ENCODE peak calls at places on chromosomes 7 and 10, in nine cellular contexts. G is adrenal gland, N is GM06990, C is right lobe of liver, W is OCI-LY7, U is dorsolateral prefrontal cortex, B is GM12878, I is colonic mucosa, H is fibroblast of pulmonary artery. L is an unnamed sample.

GRCh38 chr10:42911359-42911758 is 128.8 kb downstream of the BMS1 start:
- DNase-seq in I (no peak), U (no peak), B (no peak), H (no peak), G (no peak), N (no peak), C (no peak), W (no peak), L (no peak)

GRCh38 chr10:88555190-88555894 is 27.8 kb downstream of the RNLS start:
- DNase-seq in U (no peak), B (no peak), N (no peak), H (no peak), W (no peak), G (no peak), I (no peak), C (no peak), L (no peak)

GRCh38 chr7:30605832-30606231 is 11.2 kb downstream of the GARS1 start:
- DNase-seq in W (no peak), U (no peak), B (no peak), G (no peak), N (no peak), H (no peak), I (no peak), C (no peak), L (no peak)

GRCh38 chr7:108109216-108109908 is 20.8 kb downstream of the LAMB4 start:
- DNase-seq in I (no peak), G (no peak), C (no peak), W (peak), N (no peak), U (no peak), B (no peak), H (peak), L (no peak)

GRCh38 chr7:38630720-38631673 is at the start of gene AMPH:
- DNase-seq in C (peak), N (no peak), G (peak), U (peak), H (peak), I (peak), B (no peak), W (no peak), L (peak)

GRCh38 chr10:18713077-18713476 is 53.8 kb downstream of the ARL5B start:
- DNase-seq in U (no peak), N (no peak), B (no peak), I (no peak), H (peak), W (no peak), G (peak), C (no peak), L (no peak)

GRCh38 chr10:49751636-49752510 is 10.2 kb downstream of the OGDHL start:
- DNase-seq in C (no peak), H (no peak), G (no peak), B (no peak), I (no peak), N (no peak), U (no peak), W (no peak), L (no peak)

GRCh38 chr7:26291699-26292538 is at the start of gene SNX10:
- DNase-seq in C (peak), W (peak), G (peak), U (peak), B (no peak), H (no peak), N (peak), I (peak), L (peak)

GRCh38 chr7:138948403-138948802 is 32.8 kb downstream of the KIAA1549 start:
- DNase-seq in B (peak), C (no peak), I (no peak), U (no peak), G (no peak), W (no peak), N (no peak), H (no peak), L (no peak)

DNA sequence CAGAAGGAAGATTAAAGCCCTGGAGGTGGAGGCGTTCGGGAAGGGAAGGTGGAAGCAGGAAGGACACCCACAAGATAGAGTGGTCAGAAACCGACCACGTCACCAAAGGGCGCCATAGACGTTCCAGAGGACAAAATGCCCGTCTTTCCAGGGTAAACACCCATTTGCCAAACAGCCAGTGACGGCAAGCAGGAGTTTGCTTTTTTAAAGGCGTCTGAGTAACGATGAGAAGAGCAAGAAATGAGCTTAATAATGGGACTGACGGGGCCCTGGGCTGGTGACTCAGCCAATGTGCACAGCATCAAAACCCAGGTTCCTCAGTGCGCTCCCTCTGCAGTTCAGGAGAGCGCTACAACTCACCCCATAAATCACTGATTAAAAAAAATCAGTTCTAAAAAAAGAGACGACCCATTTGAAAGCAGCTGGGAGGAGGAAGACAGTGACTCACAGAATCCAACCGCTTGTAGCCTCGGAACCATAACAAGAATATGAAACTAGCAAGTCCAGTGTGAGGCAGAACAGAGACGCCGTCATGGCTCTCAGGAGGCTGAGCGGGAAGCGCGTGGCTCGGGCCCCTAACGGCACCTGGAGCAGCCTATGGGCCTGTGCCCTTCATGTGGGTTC is 5.9 kb downstream of the DIP2C start:
- DNase-seq in U (peak), I (no peak), G (peak), N (no peak), W (no peak), C (no peak), B (no peak), H (peak), L (no peak)
- H3K4me3 ChIP-seq in U (peak), I (no peak), G (peak), N (no peak), W (no peak), C (no peak), B (no peak), H (no peak), L (no peak)

GRCh38 chr7:123747620-123748141 is 1.1 kb downstream of the WASL start:
- DNase-seq in C (peak), U (peak), H (peak), G (peak), B (no peak), N (peak), W (peak), I (peak), L (peak)

GRCh38 chr7:123750389-123751230 is 1.8 kb upstream of the WASL start:
- DNase-seq in H (no peak), I (no peak), G (no peak), W (no peak), U (no peak), N (no peak), C (no peak), B (no peak), L (no peak)

GRCh38 chr7:123749537-123749857 is 694 bp upstream of the WASL start:
- DNase-seq in B (no peak), H (peak), W (peak), N (no peak), C (peak), G (peak), I (peak), U (peak), L (no peak)

GRCh38 chr7:123748171-123748733 is 551 bp downstream of the WASL start:
- DNase-seq in H (peak), C (peak), N (peak), U (peak), B (no peak), G (peak), W (peak), I (peak), L (peak)

DNA sequence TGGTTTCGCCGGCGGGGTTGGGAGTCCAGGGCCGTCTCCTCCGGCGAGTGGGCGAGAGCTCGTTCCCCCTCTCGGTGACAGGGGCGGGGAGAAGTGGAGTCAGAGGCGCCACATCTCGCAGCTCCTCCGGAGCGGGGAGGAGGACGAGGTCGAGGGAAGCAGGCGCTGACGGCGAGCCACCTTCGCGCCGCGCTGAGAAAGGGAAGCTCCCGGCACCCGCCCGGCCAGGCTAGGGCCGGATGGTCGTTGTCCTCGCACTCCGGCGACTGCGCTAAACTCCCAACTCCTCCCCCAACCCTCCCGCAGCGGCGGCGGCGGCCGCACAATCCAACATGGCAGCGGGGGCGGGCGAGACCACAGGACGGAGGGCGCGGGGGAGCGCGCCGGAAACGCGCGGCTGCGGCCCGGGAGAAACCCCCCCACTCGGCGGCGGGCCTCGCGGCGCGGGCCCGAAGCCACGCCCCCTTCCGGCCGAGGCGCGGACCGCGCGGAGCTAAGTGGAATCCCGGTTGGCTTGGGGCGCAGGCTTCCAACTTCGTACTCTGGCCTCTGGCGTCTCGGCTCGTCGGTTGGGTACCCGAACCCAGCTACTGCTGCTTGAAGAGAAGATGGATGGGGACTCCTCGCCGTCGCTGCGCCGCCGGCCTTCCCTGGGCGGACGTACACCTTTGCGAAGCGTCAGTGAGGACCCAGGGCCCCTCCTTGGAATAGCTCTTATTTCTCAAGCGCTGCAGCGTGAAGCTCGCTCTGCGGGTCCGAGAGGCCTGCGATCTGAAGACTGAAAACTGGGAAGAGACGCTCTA is at the start of gene WASL:
- DNase-seq in H (peak), U (peak), W (peak), G (peak), C (peak), B (peak), I (peak), N (peak), L (peak)
- TF ChIP-seq CTCF in H (no peak), U (peak), W (no peak), G (peak), C (no peak), B (no peak), I (no peak), N (no peak), L (no peak)

DNA sequence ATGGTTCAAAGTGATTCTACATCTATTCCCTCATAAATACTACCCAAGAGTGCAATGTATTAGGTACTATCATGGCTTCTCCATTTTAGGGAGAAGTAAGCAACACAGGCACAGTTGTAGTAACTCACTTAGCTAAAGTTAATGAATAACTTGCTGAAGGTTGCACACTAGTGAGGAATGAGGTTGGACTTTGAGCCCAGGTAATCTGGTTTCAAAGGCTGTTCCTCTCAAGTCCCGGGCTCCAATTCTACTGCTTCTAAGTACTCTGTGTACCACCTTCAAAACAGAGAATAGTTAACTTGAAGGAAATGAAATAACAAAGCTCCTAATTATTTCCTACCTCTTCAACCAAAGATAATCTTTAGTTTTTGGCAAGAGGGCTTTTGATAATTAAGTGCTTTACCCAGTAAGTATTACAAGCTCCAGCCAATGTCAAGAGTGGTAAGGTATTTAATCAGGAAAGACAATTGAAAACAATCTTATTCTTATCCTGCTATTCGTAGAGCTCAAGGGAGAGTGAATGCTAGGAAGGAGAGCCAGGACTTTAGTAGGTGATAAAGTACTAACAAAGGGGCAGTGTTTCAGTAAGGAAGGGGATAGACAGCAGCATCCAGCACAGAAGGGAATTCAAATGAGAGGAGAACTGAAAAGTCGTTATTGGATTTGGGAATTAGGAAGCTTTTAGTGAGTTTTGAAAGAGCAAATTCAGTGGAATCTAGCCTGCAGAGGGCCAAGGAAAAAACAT is 158.2 kb upstream of the PTPRZ1 start:
- DNase-seq in H (no peak), I (peak), B (no peak), W (no peak), U (no peak), G (no peak), N (no peak), C (peak), L (no peak)
- H3K4me3 ChIP-seq in H (no peak), I (no peak), B (no peak), W (no peak), U (no peak), G (no peak), N (no peak), C (no peak), L (no peak)

DNA sequence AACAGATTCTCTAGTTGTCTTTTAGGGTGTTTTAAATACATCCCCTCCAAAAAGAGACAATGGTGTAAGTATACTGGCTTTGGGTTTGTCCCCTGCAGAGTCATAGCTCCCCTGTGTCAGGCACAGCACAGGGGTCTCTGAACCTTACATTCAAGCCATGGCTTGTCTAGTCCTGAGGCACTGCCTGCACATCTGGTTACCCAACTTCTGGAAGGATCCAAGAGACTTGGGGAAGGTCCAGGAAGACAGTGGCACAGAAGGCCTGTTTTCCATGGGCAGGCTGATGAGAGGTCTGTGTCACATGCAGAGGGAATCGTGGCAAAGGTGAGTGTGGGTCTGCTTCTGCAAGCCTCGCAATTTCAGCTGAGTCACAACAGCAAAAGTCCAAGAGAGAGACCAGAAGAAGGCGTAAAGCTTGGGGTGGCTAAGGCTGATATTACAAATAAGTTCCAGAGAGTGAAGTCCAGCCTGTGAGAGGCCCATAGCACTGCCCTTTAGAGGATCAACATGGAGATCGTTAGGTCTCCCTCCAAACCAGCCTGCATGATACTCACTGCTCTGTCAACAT is 28.3 kb upstream of the BMPR1A start:
- DNase-seq in C (no peak), N (no peak), I (no peak), B (no peak), H (no peak), W (no peak), G (no peak), U (no peak), L (no peak)
- TF ChIP-seq CTCF in C (no peak), N (no peak), I (no peak), B (no peak), H (no peak), W (no peak), G (no peak), U (no peak), L (no peak)

GRCh38 chr7:111029141-111029572 is 61.8 kb upstream of the LRRN3 start:
- DNase-seq in H (no peak), C (no peak), N (no peak), B (no peak), G (no peak), U (no peak), W (no peak), I (no peak), L (no peak)
- H3K4me3 ChIP-seq in H (no peak), C (no peak), N (no peak), B (no peak), G (no peak), U (no peak), W (no peak), I (no peak), L (no peak)

GRCh38 chr7:4641091-4641666 is 40.9 kb upstream of the FOXK1 start:
- DNase-seq in B (no peak), H (no peak), I (no peak), W (no peak), C (no peak), G (no peak), N (no peak), U (no peak), L (no peak)
- TF ChIP-seq CTCF in B (no peak), H (no peak), I (no peak), W (peak), C (no peak), G (no peak), N (peak), U (no peak), L (no peak)